ENCODE peak calls at places on chromosomes 1 and 21, in ten cellular contexts. L is mesothelial cell of epicardium; H is GM12864; W is GM04503; Y is anterior cingulate cortex; E is activated T-cell treated with anti-CD3 and anti-CD28 coated beads for 1 hour; O is esophagus squamous epithelium; A is T-helper 1 cell; Q is stimulated activated CD4-positive, alpha-beta T cell treated with anti-CD3 and anti-CD28 coated beads, Interleukin-4, amount 100 ng/mL, for 4 hours; B is CD8-positive, alpha-beta memory T cell. I is an unnamed sample.

GRCh38 chr1:194033646-194034045 is 847.2 kb upstream of the B3GALT2 start:
- DNase-seq in L (no peak), Y (no peak), W (no peak), E (no peak), Q (no peak), A (no peak), B (no peak), H (no peak), O (no peak), I (no peak)

GRCh38 chr1:100883963-100884362 is 10.7 kb downstream of the EXTL2 start:
- DNase-seq in A (no peak), W (no peak), O (no peak), B (no peak), L (no peak), H (no peak), Q (no peak), E (no peak), Y (no peak), I (no peak)

GRCh38 chr1:10980841-10981727 is 31.4 kb upstream of the TARDBP start:
- DNase-seq in Y (peak), O (no peak), E (no peak), Q (no peak), A (no peak), B (no peak), L (no peak), H (no peak), W (peak), I (no peak)

GRCh38 chr1:108715932-108716331 is 3.2 kb downstream of the FNDC7 start:
- DNase-seq in B (no peak), Q (no peak), A (no peak), H (no peak), O (no peak), W (no peak), E (no peak), L (no peak), Y (no peak), I (no peak)

GRCh38 chr1:11790880-11791715 is 14.7 kb downstream of the MTHFR start:
- DNase-seq in Y (peak), Q (no peak), O (peak), L (no peak), H (no peak), B (no peak), A (no peak), W (peak), E (no peak), I (no peak)

GRCh38 chr21:42381347-42381984 is 14.4 kb downstream of the TMPRSS3 start:
- DNase-seq in Q (no peak), B (no peak), E (no peak), O (no peak), Y (no peak), H (no peak), L (no peak), W (no peak), A (peak), I (no peak)

GRCh38 chr21:42988234-42988965 is 14.0 kb downstream of the PKNOX1 start:
- DNase-seq in L (no peak), H (no peak), B (no peak), E (no peak), O (no peak), Y (no peak), W (no peak), Q (no peak), A (no peak), I (no peak)

GRCh38 chr1:203531063-203531462 is 37.1 kb downstream of the OPTC start:
- DNase-seq in W (no peak), E (no peak), O (no peak), H (no peak), L (no peak), B (no peak), Q (no peak), Y (no peak), A (no peak), I (no peak)

GRCh38 chr1:70947864-70948263 is 99.8 kb downstream of the PTGER3 start:
- DNase-seq in H (no peak), O (no peak), L (no peak), Y (no peak), Q (no peak), W (no peak), A (no peak), B (no peak), E (no peak), I (no peak)

GRCh38 chr1:224435318-224435763 is 744 bp upstream of the WDR26 start:
- DNase-seq in A (peak), H (no peak), O (no peak), B (no peak), Q (no peak), W (peak), E (no peak), Y (no peak), L (no peak), I (no peak)

GRCh38 chr1:47948126-47948525 is 49.1 kb downstream of the TRABD2B start:
- DNase-seq in W (no peak), H (no peak), E (no peak), O (no peak), Q (no peak), B (no peak), L (no peak), Y (no peak), A (no peak), I (no peak)

GRCh38 chr1:240474133-240474614 is 137.8 kb downstream of the GREM2 start:
- DNase-seq in Q (no peak), O (no peak), A (no peak), L (no peak), E (no peak), Y (no peak), H (no peak), W (no peak), B (no peak), I (no peak)

GRCh38 chr1:222347627-222348026 is 200.3 kb downstream of the HHIPL2 start:
- DNase-seq in A (no peak), Y (no peak), O (no peak), Q (no peak), E (no peak), B (no peak), H (no peak), L (no peak), W (no peak), I (no peak)

GRCh38 chr1:196366817-196367495 is 241.3 kb downstream of the KCNT2 start:
- DNase-seq in W (no peak), A (no peak), Q (no peak), E (no peak), L (no peak), H (no peak), Y (no peak), O (no peak), B (no peak), I (no peak)

GRCh38 chr1:201024251-201024998 is 911 bp upstream of the KIF21B start:
- DNase-seq in L (no peak), Q (no peak), A (peak), O (no peak), E (no peak), Y (no peak), W (no peak), B (no peak), H (no peak), I (no peak)

GRCh38 chr1:9996624-9997582 is at the start of gene RBP7:
- DNase-seq in E (no peak), A (no peak), L (peak), B (peak), Y (peak), Q (peak), O (no peak), H (no peak), W (no peak), I (no peak)

GRCh38 chr1:56654126-56654923 is 9.2 kb downstream of the PRKAA2 start:
- DNase-seq in A (no peak), W (no peak), Y (no peak), L (no peak), B (no peak), E (no peak), O (no peak), Q (no peak), H (no peak), I (no peak)

GRCh38 chr1:226308166-226308722 is 720 bp downstream of the LIN9 start:
- DNase-seq in Y (no peak), B (no peak), L (no peak), A (no peak), O (no peak), E (peak), Q (peak), W (no peak), H (no peak), I (no peak)

GRCh38 chr1:230067441-230067870 is 418 bp downstream of the GALNT2 start:
- DNase-seq in W (no peak), Y (peak), B (no peak), H (no peak), Q (peak), E (peak), L (no peak), O (no peak), A (no peak), I (peak)

GRCh38 chr1:34140011-34140676 is 24.9 kb downstream of the CSMD2 start:
- DNase-seq in E (no peak), L (no peak), B (no peak), Q (no peak), A (no peak), W (no peak), H (peak), Y (no peak), O (no peak), I (no peak)

GRCh38 chr21:28805885-28806284 is 186.8 kb downstream of the LTN1 start:
- DNase-seq in Y (no peak), H (no peak), A (no peak), W (peak), Q (no peak), L (no peak), B (no peak), E (no peak), O (no peak), I (no peak)

GRCh38 chr1:212230329-212230728 is 54.9 kb upstream of the PPP2R5A start:
- DNase-seq in H (no peak), A (no peak), L (no peak), O (no peak), B (no peak), Y (no peak), E (no peak), W (no peak), Q (no peak), I (no peak)

GRCh38 chr1:53949023-53949611 is 3.0 kb downstream of the LRRC42 start:
- DNase-seq in L (no peak), W (no peak), O (no peak), H (no peak), B (peak), Q (no peak), A (peak), E (no peak), Y (no peak), I (no peak)

GRCh38 chr21:44429894-44430293 is 25.4 kb upstream of the LRRC3 start:
- DNase-seq in Q (no peak), A (no peak), B (no peak), W (no peak), Y (no peak), O (no peak), H (no peak), E (no peak), L (no peak), I (no peak)

GRCh38 chr1:205526431-205526830 is 22.0 kb downstream of the CDK18 start:
- DNase-seq in A (no peak), L (no peak), Q (no peak), H (no peak), W (no peak), Y (no peak), E (no peak), O (no peak), B (no peak), I (no peak)

GRCh38 chr1:113834716-113835115 is 22.4 kb upstream of the RSBN1 start:
- DNase-seq in B (no peak), Y (no peak), A (no peak), E (no peak), H (no peak), W (no peak), L (no peak), Q (no peak), O (no peak), I (no peak)

GRCh38 chr1:32362474-32363313 is at the start of the genes FAM229A and TSSK3:
- DNase-seq in E (no peak), Y (peak), L (no peak), H (no peak), B (no peak), Q (no peak), A (no peak), O (no peak), W (no peak), I (no peak)

GRCh38 chr1:101005871-101006270 is 19.7 kb downstream of the DPH5 start:
- DNase-seq in E (no peak), H (no peak), L (no peak), O (no peak), Y (no peak), B (no peak), A (peak), W (no peak), Q (no peak), I (no peak)

GRCh38 chr1:48776400-48777218 is at the start of gene BEND5:
- DNase-seq in Y (peak), A (peak), L (peak), B (peak), W (no peak), O (no peak), Q (peak), H (no peak), E (peak), I (no peak)

GRCh38 chr1:9439074-9439761 is 100.0 kb upstream of the SLC25A33 start:
- DNase-seq in Y (no peak), B (no peak), E (no peak), L (no peak), Q (no peak), H (no peak), W (no peak), A (no peak), O (no peak), I (no peak)

GRCh38 chr1:2112280-2112701 is 62.1 kb downstream of the PRKCZ start:
- DNase-seq in W (no peak), Q (no peak), Y (no peak), O (no peak), E (no peak), L (no peak), B (no peak), A (no peak), H (peak), I (peak)

GRCh38 chr1:245285168-245285567 is 130.4 kb downstream of the KIF26B start:
- DNase-seq in O (no peak), L (no peak), E (no peak), Q (no peak), A (no peak), Y (no peak), W (no peak), H (no peak), B (no peak), I (no peak)

GRCh38 chr1:24045766-24046165 is 65.6 kb upstream of the SRSF10 start:
- DNase-seq in Q (no peak), W (no peak), H (no peak), Y (no peak), A (no peak), O (no peak), B (no peak), L (no peak), E (no peak), I (no peak)

GRCh38 chr1:228374711-228375577 is 31.7 kb downstream of the TRIM11 start:
- DNase-seq in L (peak), H (no peak), B (no peak), Q (no peak), W (peak), E (no peak), A (no peak), Y (peak), O (no peak), I (no peak)

GRCh38 chr21:14451520-14451919 is 68.6 kb upstream of the HSPA13 start:
- DNase-seq in L (no peak), W (no peak), O (no peak), B (no peak), E (no peak), A (no peak), Y (no peak), H (no peak), Q (no peak), I (peak)

GRCh38 chr1:153526132-153526543 is 9.7 kb downstream of the S100A6 start:
- DNase-seq in L (no peak), A (no peak), Y (no peak), H (no peak), E (no peak), O (no peak), B (no peak), W (no peak), Q (no peak), I (no peak)

I was measured in GM06990.